ENCODE peak calls at places on chromosomes 11 and 22, in six cellular contexts. R is fibroblast of lung; S is uterus; P is body of pancreas; C is CD4-positive, alpha-beta T cell; W is Panc1. Y is an unnamed sample.

GRCh38 chr11:120057028-120057330 is 80.9 kb downstream of the TRIM29 start:
- DNase-seq in P (no peak), S (no peak), C (no peak), W (no peak), R (no peak), Y (no peak)

GRCh38 chr11:11764428-11764803 is 77.4 kb upstream of the USP47 start:
- DNase-seq in P (no peak), C (no peak), S (no peak), W (no peak), R (no peak), Y (no peak)

GRCh38 chr11:113147249-113147648 is 167.1 kb upstream of the TTC12 start:
- DNase-seq in S (no peak), W (no peak), C (no peak), R (no peak), P (no peak), Y (no peak)

GRCh38 chr11:9969068-9969467 is 305.2 kb downstream of the SWAP70 start:
- DNase-seq in P (no peak), R (no peak), S (no peak), W (no peak), C (no peak), Y (no peak)

GRCh38 chr11:84234011-84234410 is 947.8 kb upstream of the CCDC90B start:
- DNase-seq in C (no peak), S (no peak), W (no peak), P (no peak), R (no peak), Y (no peak)

GRCh38 chr11:10818594-10818993 is 9.9 kb upstream of the EIF4G2 start:
- DNase-seq in W (no peak), P (no peak), C (no peak), R (peak), S (no peak), Y (no peak)

GRCh38 chr11:106875013-106875412 is 143.3 kb downstream of the GUCY1A2 start:
- DNase-seq in P (no peak), W (no peak), C (no peak), S (no peak), R (peak), Y (no peak)

GRCh38 chr11:76664578-76665061 is 5.9 kb downstream of the LRRC32 start:
- DNase-seq in S (peak), P (no peak), R (no peak), C (no peak), W (no peak), Y (peak)

GRCh38 chr22:41841085-41841712 is 8.3 kb downstream of the SREBF2 start:
- DNase-seq in R (no peak), S (no peak), W (no peak), P (no peak), C (no peak), Y (no peak)

GRCh38 chr11:71420455-71421241 is 27.5 kb downstream of the DHCR7 start:
- DNase-seq in S (no peak), P (peak), R (peak), W (peak), C (no peak), Y (no peak)

GRCh38 chr22:22745225-22746060 is 101.0 kb downstream of the GGTLC2 start:
- DNase-seq in C (peak), R (no peak), W (no peak), S (no peak), P (peak), Y (no peak)

GRCh38 chr11:116421529-116422185 is 351.1 kb downstream of the BUD13 start:
- DNase-seq in C (no peak), P (no peak), W (no peak), S (no peak), R (no peak), Y (no peak)

GRCh38 chr11:118572914-118573550 is 823 bp downstream of the ARCN1 start:
- DNase-seq in C (no peak), P (no peak), W (no peak), R (peak), S (no peak), Y (no peak)

GRCh38 chr11:47946682-47947575 is 33.4 kb upstream of the PTPRJ start:
- DNase-seq in C (no peak), R (peak), S (peak), W (peak), P (peak), Y (peak)

GRCh38 chr11:1497600-1497999 is 11.0 kb upstream of the MOB2 start:
- DNase-seq in W (no peak), R (no peak), C (no peak), S (no peak), P (no peak), Y (peak)

GRCh38 chr11:70164705-70165104 is 38.4 kb upstream of the FADD start:
- DNase-seq in S (no peak), W (no peak), C (no peak), R (no peak), P (no peak), Y (no peak)

GRCh38 chr22:47205081-47205491 is 442.6 kb downstream of the TBC1D22A start:
- DNase-seq in R (no peak), C (no peak), S (no peak), P (no peak), W (no peak), Y (no peak)

GRCh38 chr11:71434576-71435130 is 13.5 kb downstream of the DHCR7 start:
- DNase-seq in C (no peak), R (no peak), S (no peak), P (no peak), W (no peak), Y (no peak)

GRCh38 chr22:45064313-45065268 is 54.8 kb upstream of the PHF21B start:
- DNase-seq in C (no peak), P (no peak), R (peak), S (no peak), W (no peak), Y (no peak)

GRCh38 chr11:15286465-15286864 is 171.7 kb downstream of the INSC start:
- DNase-seq in S (no peak), R (no peak), P (no peak), C (no peak), W (no peak), Y (no peak)

GRCh38 chr11:28569099-28569498 is 460.9 kb downstream of the METTL15 start:
- DNase-seq in R (no peak), P (no peak), C (no peak), S (no peak), W (no peak), Y (no peak)

GRCh38 chr22:42758929-42759629 is 38.4 kb upstream of the A4GALT start:
- DNase-seq in P (no peak), W (no peak), C (no peak), R (peak), S (no peak), Y (no peak)

GRCh38 chr22:46033256-46034200 is 56.6 kb upstream of the WNT7B start:
- DNase-seq in C (no peak), W (no peak), R (peak), P (no peak), S (peak), Y (no peak)

GRCh38 chr22:30648825-30649224 is 13.2 kb downstream of the SLC35E4 start:
- DNase-seq in W (no peak), S (no peak), C (no peak), R (no peak), P (peak), Y (no peak)

GRCh38 chr22:49499433-49500075 is 328.1 kb downstream of the BRD1 start:
- DNase-seq in R (no peak), P (no peak), W (no peak), C (no peak), S (no peak), Y (no peak)

GRCh38 chr11:110463153-110463552 is 33.4 kb downstream of the FDX1 start:
- DNase-seq in W (no peak), R (peak), C (no peak), P (no peak), S (peak), Y (peak)

GRCh38 chr22:27241430-27242110 is 560.0 kb downstream of the MN1 start:
- DNase-seq in R (no peak), S (no peak), W (no peak), C (no peak), P (peak), Y (no peak)

DNA sequence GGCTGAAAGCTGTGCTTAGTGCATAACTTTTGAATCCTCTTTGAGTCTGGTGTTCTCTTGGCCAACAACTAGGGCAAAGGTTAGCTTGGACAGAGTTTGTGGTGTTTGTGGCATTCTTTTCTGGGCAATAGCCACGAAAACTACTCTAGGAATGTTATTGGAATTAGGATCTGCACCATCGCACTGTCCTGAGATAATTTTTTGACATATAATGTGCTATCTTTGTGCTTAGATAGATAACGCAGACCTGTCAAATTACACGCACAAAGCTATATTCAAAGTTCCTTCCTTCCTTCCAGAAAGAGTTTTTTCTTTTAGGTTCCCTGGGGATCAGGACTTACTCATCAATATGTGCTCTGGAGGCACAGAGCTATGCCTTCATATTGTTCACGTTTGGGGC is 166.8 kb upstream of the MTMR2 start:
- DNase-seq in S (no peak), C (no peak), P (no peak), R (peak), W (no peak), Y (no peak)
- H3K27ac ChIP-seq in S (no peak), C (no peak), P (no peak), R (no peak), W (no peak), Y (no peak)

GRCh38 chr22:24972369-24972768 is 19.9 kb downstream of the KIAA1671 start:
- DNase-seq in P (no peak), R (no peak), C (no peak), W (no peak), S (no peak), Y (no peak)

GRCh38 chr22:24964441-24964840 is 11.9 kb downstream of the KIAA1671 start:
- DNase-seq in S (no peak), P (no peak), C (no peak), R (no peak), W (no peak), Y (no peak)

GRCh38 chr22:24965822-24966626 is 13.5 kb downstream of the KIAA1671 start:
- DNase-seq in R (no peak), S (peak), C (no peak), W (no peak), P (peak), Y (peak)

GRCh38 chr22:24969588-24970301 is 17.2 kb downstream of the KIAA1671 start:
- DNase-seq in C (no peak), S (peak), R (no peak), W (no peak), P (no peak), Y (no peak)

DNA sequence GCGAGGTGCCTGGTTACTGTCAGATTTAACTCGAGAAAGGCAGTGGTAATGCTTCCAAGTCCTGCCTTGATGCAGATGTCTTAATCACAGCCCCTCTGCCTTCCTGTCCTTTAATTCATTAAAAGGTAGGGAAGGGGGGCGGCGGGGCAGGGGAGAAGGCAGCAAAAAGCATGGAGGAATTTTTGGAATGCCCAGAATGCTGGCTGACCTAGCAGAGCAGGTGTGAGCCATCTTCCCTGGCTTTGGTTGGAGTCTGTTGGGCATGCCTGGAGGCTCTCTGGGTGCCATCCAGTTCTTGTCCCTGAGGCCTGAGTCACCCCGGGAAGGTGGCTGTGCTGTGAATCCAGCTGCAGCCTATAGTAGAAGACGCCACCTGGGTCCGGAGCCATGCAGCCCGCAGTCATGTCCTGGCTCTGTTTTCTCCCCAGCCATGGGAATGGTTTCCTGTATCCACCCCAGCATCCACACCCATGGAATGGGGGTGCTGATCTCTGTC is 15.6 kb downstream of the KIAA1671 start:
- DNase-seq in P (no peak), R (no peak), W (no peak), S (no peak), C (no peak), Y (no peak)
- H3K27ac ChIP-seq in P (no peak), R (no peak), W (peak), S (no peak), C (no peak), Y (peak)

GRCh38 chr11:126426126-126426525 is 70.6 kb downstream of the ST3GAL4 start:
- DNase-seq in C (no peak), R (no peak), W (no peak), P (no peak), S (no peak), Y (no peak)

GRCh38 chr11:126424471-126425039 is 69.1 kb downstream of the ST3GAL4 start:
- DNase-seq in P (no peak), R (no peak), C (no peak), W (no peak), S (no peak), Y (no peak)

GRCh38 chr11:126422446-126422845 is 67.0 kb downstream of the ST3GAL4 start:
- DNase-seq in P (no peak), S (no peak), W (no peak), C (no peak), R (no peak), Y (no peak)

GRCh38 chr11:126423154-126423553 is 67.7 kb downstream of the ST3GAL4 start:
- DNase-seq in C (no peak), W (no peak), R (no peak), S (no peak), P (no peak), Y (no peak)

GRCh38 chr11:126423743-126424142 is 68.3 kb downstream of the ST3GAL4 start:
- DNase-seq in W (no peak), R (no peak), S (no peak), C (no peak), P (no peak), Y (peak)
- H3K27ac ChIP-seq in W (no peak), R (no peak), S (no peak), C (no peak), P (no peak), Y (no peak)

GRCh38 chr11:130102457-130103249 is 33.0 kb downstream of the APLP2 start:
- DNase-seq in P (no peak), S (no peak), C (no peak), W (no peak), R (no peak), Y (no peak)
- H3K27ac ChIP-seq in P (peak), S (peak), C (no peak), W (peak), R (no peak), Y (peak)